ENCODE peak calls at places on chromosomes 1 and 21, in four cellular contexts. K is left lung, I is psoas muscle, X is AG09309. Y is an unnamed sample.

GRCh38 chr1:21206117-21206516 is 29.4 kb upstream of the EIF4G3 start:
- DNase-seq in K (no peak), I (no peak), X (no peak), Y (no peak)

GRCh38 chr1:30706528-30706927 is 16.9 kb downstream of the MATN1 start:
- DNase-seq in I (peak), X (no peak), K (peak), Y (no peak)

GRCh38 chr21:44874497-44875331 is 1.2 kb upstream of the PTTG1IP start:
- DNase-seq in K (peak), X (no peak), I (peak), Y (peak)

GRCh38 chr1:169529068-169529642 is 43.4 kb upstream of the SLC19A2 start:
- DNase-seq in K (no peak), I (no peak), X (no peak), Y (no peak)

GRCh38 chr1:8412183-8412831 is 94.4 kb downstream of the SLC45A1 start:
- DNase-seq in I (no peak), K (no peak), X (peak), Y (no peak)

GRCh38 chr1:25744140-25744581 is 55.8 kb upstream of the SELENON start:
- DNase-seq in X (peak), I (peak), K (no peak), Y (peak)

GRCh38 chr1:78229344-78229743 is 183.6 kb downstream of the GIPC2 start:
- DNase-seq in I (no peak), X (peak), K (no peak), Y (no peak)

GRCh38 chr21:28587748-28588147 is 404.9 kb downstream of the LTN1 start:
- DNase-seq in X (peak), K (no peak), I (no peak), Y (no peak)

GRCh38 chr1:154973344-154974085 is 966 bp upstream of the CKS1B start:
- DNase-seq in I (peak), K (peak), X (peak), Y (peak)
- TF ChIP-seq CTCF in I (no peak), K (no peak), X (peak), Y (no peak)

GRCh38 chr1:40939320-40940059 is 40.0 kb upstream of the CTPS1 start:
- DNase-seq in K (no peak), X (peak), I (peak), Y (peak)
- H3K4me3 ChIP-seq in K (no peak), X (no peak), I (no peak), Y (no peak)

DNA sequence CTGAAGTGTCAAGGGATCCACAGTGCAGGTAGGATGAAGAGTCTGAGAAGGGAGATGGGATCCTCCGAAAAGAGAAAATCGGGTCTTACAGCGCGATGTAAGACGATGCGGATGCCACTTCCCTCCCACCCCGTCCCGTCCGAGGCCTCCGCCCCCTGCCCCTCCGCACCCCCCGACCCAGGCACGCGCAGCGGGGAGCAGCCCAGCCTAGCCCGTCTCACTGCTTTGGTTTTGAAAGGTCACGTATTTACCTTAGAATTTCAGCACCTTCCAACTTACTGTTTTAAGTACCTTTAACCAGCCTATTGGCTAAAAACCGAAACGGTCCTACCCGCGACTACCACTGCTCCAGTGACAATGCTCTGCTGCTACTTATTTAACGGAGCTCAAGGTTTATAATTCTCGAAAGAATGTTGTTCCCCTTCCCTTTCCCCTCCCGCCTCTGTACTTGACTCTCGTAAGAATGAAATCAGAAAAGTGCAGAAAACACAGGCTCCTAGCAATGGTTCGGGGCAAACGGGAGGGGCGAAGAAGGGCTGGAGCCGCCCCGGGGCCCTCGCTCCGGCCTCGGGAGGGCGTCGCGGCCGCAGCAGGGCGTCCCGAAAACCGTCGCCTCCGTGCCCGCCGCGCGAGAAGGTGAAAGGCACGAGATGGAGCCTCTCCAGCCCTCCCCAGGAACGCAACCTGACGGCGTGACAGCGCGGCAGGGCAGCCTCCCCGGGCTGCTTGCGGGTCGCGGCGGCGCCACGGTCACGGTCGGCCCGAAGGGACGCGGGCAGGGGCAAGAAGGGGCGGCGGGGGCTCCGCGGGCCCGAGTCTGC is 706 bp downstream of the TMEM50B start:
- DNase-seq in X (no peak), I (peak), K (peak), Y (peak)
- TF ChIP-seq CTCF in X (no peak), I (no peak), K (no peak), Y (peak)

GRCh38 chr1:50979964-50980363 is 9.9 kb downstream of the CDKN2C start:
- DNase-seq in X (no peak), K (no peak), I (no peak), Y (no peak)

GRCh38 chr1:50978144-50978851 is 8.3 kb downstream of the CDKN2C start:
- DNase-seq in K (peak), X (no peak), I (peak), Y (peak)

GRCh38 chr1:50977575-50978143 is 7.6 kb downstream of the CDKN2C start:
- DNase-seq in X (no peak), I (peak), K (peak), Y (peak)

GRCh38 chr1:50980505-50980904 is 10.5 kb downstream of the CDKN2C start:
- DNase-seq in K (no peak), I (no peak), X (no peak), Y (no peak)

GRCh38 chr1:50978852-50979781 is 9.1 kb downstream of the CDKN2C start:
- DNase-seq in X (no peak), I (no peak), K (no peak), Y (peak)
- H3K4me3 ChIP-seq in X (peak), I (peak), K (peak), Y (peak)

GRCh38 chr1:65020774-65021173 is 54.4 kb upstream of the JAK1 start:
- DNase-seq in I (no peak), K (no peak), X (no peak), Y (no peak)
- TF ChIP-seq CTCF in I (peak), K (no peak), X (peak), Y (peak)

GRCh38 chr1:154218545-154218944 is 2.2 kb upstream of the UBAP2L start:
- DNase-seq in X (no peak), I (no peak), K (no peak), Y (no peak)
- H3K4me3 ChIP-seq in X (no peak), I (peak), K (peak), Y (no peak)

DNA sequence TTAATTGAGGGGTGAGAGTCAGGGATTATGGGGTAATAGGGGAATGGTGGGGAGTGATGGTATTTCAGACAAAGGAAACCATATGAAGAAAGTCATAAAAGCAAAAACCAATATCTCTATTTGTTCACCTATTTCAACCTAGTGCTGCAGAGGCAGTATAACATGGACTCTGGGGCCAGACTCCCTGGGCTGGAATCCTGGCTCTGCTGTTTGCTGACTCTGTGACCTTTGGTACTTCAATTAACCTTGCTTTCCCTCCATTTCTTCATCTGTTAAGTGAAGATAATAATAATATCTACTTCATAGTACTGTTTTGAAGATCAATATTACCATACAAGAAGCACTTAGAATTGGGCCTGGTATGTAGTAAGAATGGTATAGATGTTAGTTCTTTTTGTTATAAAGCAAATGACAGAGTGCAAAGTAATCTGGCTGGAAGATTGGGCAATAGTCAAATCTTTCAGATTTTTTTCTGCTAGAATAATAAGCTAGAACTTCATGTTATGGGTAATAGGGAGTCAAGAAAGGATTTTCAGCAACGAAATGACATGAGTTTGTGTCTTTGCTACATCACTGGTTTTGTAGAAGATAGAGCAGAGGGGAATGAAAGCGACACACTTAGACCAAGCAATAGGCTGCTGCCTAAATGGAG is 9.0 kb downstream of the EPHX4 start:
- DNase-seq in I (no peak), X (no peak), K (no peak), Y (no peak)
- TF ChIP-seq CTCF in I (no peak), X (no peak), K (no peak), Y (no peak)

GRCh38 chr1:161381707-161382106 is 14.0 kb upstream of the CFAP126 start:
- DNase-seq in K (no peak), I (no peak), X (no peak), Y (no peak)

GRCh38 chr1:161382214-161383019 is 14.7 kb upstream of the CFAP126 start:
- DNase-seq in X (no peak), K (no peak), I (no peak), Y (no peak)

GRCh38 chr1:161378014-161378413 is 10.3 kb upstream of the CFAP126 start:
- DNase-seq in I (no peak), X (no peak), K (no peak), Y (no peak)

GRCh38 chr1:161374373-161374772 is 6.7 kb upstream of the CFAP126 start:
- DNase-seq in X (no peak), I (no peak), K (no peak), Y (no peak)

DNA sequence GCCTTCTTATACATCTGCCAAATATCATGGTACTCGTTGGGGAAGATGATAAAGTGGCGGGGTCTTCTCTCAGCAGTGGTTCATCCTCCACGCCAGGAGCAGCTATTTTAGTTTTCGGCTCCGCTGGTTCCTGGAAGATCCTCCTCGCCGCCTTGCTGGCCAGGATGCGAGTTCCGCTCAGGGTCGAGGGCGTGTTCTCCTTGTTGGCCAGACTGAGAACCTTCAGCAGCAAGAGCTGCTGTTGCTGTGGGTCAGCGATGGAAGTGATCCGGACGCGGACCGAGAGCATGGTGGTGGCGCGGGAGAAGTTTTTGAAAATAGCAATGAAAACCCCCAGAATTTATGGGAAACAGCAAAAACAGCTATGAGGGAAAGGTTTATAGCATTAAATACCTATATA is 11.4 kb upstream of the CFAP126 start:
- DNase-seq in I (no peak), K (no peak), X (no peak), Y (no peak)
- H3K4me3 ChIP-seq in I (no peak), K (no peak), X (no peak), Y (no peak)

Y was measured in right lobe of liver.